ENCODE peak calls at places on chromosomes 16 and 17, in four cellular contexts. One of them, this sample, is unnamed.
A peak's percentile ranks its signal among the peaks of the same experiment; 100 is the strongest.

GRCh38 chr17:34242553-34242952 is 12.5 kb upstream of the CCL2 start:
- DNase-seq in ovary: no peak
- DNase-seq in neural progenitor cell: no peak
- DNase-seq in right atrium auricular region: no peak
- DNase-seq in this sample: no peak

GRCh38 chr17:68627956-68628355 is 26.8 kb upstream of the FAM20A start:
- DNase-seq in ovary: no peak
- DNase-seq in right atrium auricular region: no peak
- DNase-seq in neural progenitor cell: no peak
- DNase-seq in this sample: no peak

GRCh38 chr17:2863204-2863603 is 67.0 kb downstream of the RAP1GAP2 start:
- DNase-seq in ovary: no peak
- DNase-seq in right atrium auricular region: no peak
- DNase-seq in neural progenitor cell: no peak
- DNase-seq in this sample: no peak

GRCh38 chr17:7852919-7853692 is 1.8 kb upstream of the TMEM88 start:
- DNase-seq in ovary: peak; percentile 51
- DNase-seq in neural progenitor cell: peak; percentile 56
- DNase-seq in right atrium auricular region: no peak
- DNase-seq in this sample: no peak

GRCh38 chr17:68344701-68345136 is 53.4 kb downstream of the ARSG start:
- DNase-seq in ovary: no peak
- DNase-seq in right atrium auricular region: no peak
- DNase-seq in neural progenitor cell: peak; percentile 69
- DNase-seq in this sample: no peak

GRCh38 chr17:39591958-39592954 is 15.5 kb downstream of the NEUROD2 start:
- DNase-seq in neural progenitor cell: peak; percentile 92
- DNase-seq in ovary: no peak
- DNase-seq in right atrium auricular region: no peak
- DNase-seq in this sample: no peak

GRCh38 chr16:23941963-23942564 is 106.3 kb downstream of the PRKCB start:
- DNase-seq in neural progenitor cell: no peak
- DNase-seq in right atrium auricular region: no peak
- DNase-seq in ovary: no peak
- DNase-seq in this sample: no peak

GRCh38 chr17:17886253-17886652 is 49.5 kb upstream of the SREBF1 start:
- DNase-seq in ovary: no peak
- DNase-seq in right atrium auricular region: no peak
- DNase-seq in neural progenitor cell: no peak
- DNase-seq in this sample: no peak

GRCh38 chr17:1882836-1883235 is 53.0 kb downstream of the RPA1 start:
- DNase-seq in right atrium auricular region: no peak
- DNase-seq in neural progenitor cell: peak; percentile 66
- DNase-seq in ovary: no peak
- DNase-seq in this sample: peak; percentile 23

GRCh38 chr17:35051579-35052239 is 11.8 kb downstream of the RFFL start:
- DNase-seq in ovary: no peak
- DNase-seq in right atrium auricular region: no peak
- DNase-seq in neural progenitor cell: no peak
- DNase-seq in this sample: no peak

GRCh38 chr16:77396461-77396860 is 38.4 kb downstream of the ADAMTS18 start:
- DNase-seq in ovary: no peak
- DNase-seq in neural progenitor cell: no peak
- DNase-seq in right atrium auricular region: no peak
- DNase-seq in this sample: no peak

GRCh38 chr16:57013268-57013667 is 23.9 kb downstream of the NLRC5 start:
- DNase-seq in neural progenitor cell: no peak
- DNase-seq in ovary: no peak
- DNase-seq in right atrium auricular region: no peak
- DNase-seq in this sample: no peak

GRCh38 chr17:10210151-10210574 is 11.8 kb upstream of the GAS7 start:
- DNase-seq in right atrium auricular region: no peak
- DNase-seq in neural progenitor cell: no peak
- DNase-seq in ovary: no peak
- DNase-seq in this sample: no peak

GRCh38 chr17:10683853-10684252 is 13.5 kb downstream of the SCO1 start:
- DNase-seq in ovary: no peak
- DNase-seq in right atrium auricular region: no peak
- DNase-seq in neural progenitor cell: peak; percentile 41
- DNase-seq in this sample: no peak

GRCh38 chr16:3695610-3696369 is 21.5 kb downstream of the TRAP1 start:
- DNase-seq in ovary: no peak
- DNase-seq in neural progenitor cell: no peak
- DNase-seq in right atrium auricular region: no peak
- DNase-seq in this sample: no peak

GRCh38 chr17:31997005-31997404 is 10.2 kb upstream of the LRRC37B start:
- DNase-seq in right atrium auricular region: no peak
- DNase-seq in ovary: no peak
- DNase-seq in neural progenitor cell: no peak
- DNase-seq in this sample: no peak

GRCh38 chr17:74449773-74450172 is 16.7 kb upstream of the CD300A start:
- DNase-seq in ovary: peak; percentile 42
- DNase-seq in right atrium auricular region: no peak
- DNase-seq in neural progenitor cell: no peak
- DNase-seq in this sample: no peak

GRCh38 chr17:53896047-53896446 is 73.3 kb downstream of the KIF2B start:
- DNase-seq in ovary: no peak
- DNase-seq in right atrium auricular region: no peak
- DNase-seq in neural progenitor cell: no peak
- DNase-seq in this sample: no peak

GRCh38 chr17:59361916-59362810 is 30.7 kb downstream of the YPEL2 start:
- DNase-seq in right atrium auricular region: no peak
- DNase-seq in neural progenitor cell: no peak
- DNase-seq in ovary: no peak
- DNase-seq in this sample: no peak

GRCh38 chr17:16428098-16428882 is 12.9 kb downstream of the TRPV2 start:
- DNase-seq in ovary: no peak
- DNase-seq in right atrium auricular region: no peak
- DNase-seq in neural progenitor cell: peak; percentile 68
- DNase-seq in this sample: no peak

GRCh38 chr16:69619514-69619913 is 53.7 kb downstream of the NFAT5 start:
- DNase-seq in right atrium auricular region: no peak
- DNase-seq in ovary: no peak
- DNase-seq in neural progenitor cell: no peak
- DNase-seq in this sample: no peak

GRCh38 chr17:35167046-35167445 is 19.4 kb downstream of the UNC45B start:
- DNase-seq in right atrium auricular region: no peak
- DNase-seq in ovary: no peak
- DNase-seq in neural progenitor cell: no peak
- DNase-seq in this sample: no peak

GRCh38 chr16:1127971-1128715 is 24.8 kb upstream of the CACNA1H start:
- DNase-seq in ovary: no peak
- DNase-seq in neural progenitor cell: no peak
- DNase-seq in right atrium auricular region: no peak
- DNase-seq in this sample: no peak

GRCh38 chr17:29884995-29885394 is 45.0 kb downstream of the SSH2 start:
- DNase-seq in ovary: no peak
- DNase-seq in right atrium auricular region: no peak
- DNase-seq in neural progenitor cell: no peak
- DNase-seq in this sample: no peak

GRCh38 chr16:87332150-87332549 is 15.0 kb upstream of the C16orf95 start:
- DNase-seq in ovary: no peak
- DNase-seq in right atrium auricular region: no peak
- DNase-seq in neural progenitor cell: no peak
- DNase-seq in this sample: peak; percentile 74

GRCh38 chr17:39099686-39100293 is 51.6 kb downstream of the PLXDC1 start:
- DNase-seq in ovary: peak; percentile 93
- DNase-seq in neural progenitor cell: no peak
- DNase-seq in right atrium auricular region: no peak
- DNase-seq in this sample: peak; percentile 41

GRCh38 chr16:23874613-23875294 is 39.0 kb downstream of the PRKCB start:
- DNase-seq in ovary: no peak
- DNase-seq in neural progenitor cell: no peak
- DNase-seq in right atrium auricular region: no peak
- DNase-seq in this sample: no peak

GRCh38 chr17:791807-792206 is 9.7 kb downstream of the MRM3 start:
- DNase-seq in ovary: no peak
- DNase-seq in right atrium auricular region: no peak
- DNase-seq in neural progenitor cell: no peak
- DNase-seq in this sample: no peak

GRCh38 chr17:7667616-7668406 is 17.1 kb downstream of the ATP1B2 start:
- DNase-seq in neural progenitor cell: no peak
- DNase-seq in right atrium auricular region: no peak
- DNase-seq in ovary: no peak
- DNase-seq in this sample: no peak

GRCh38 chr16:17347624-17348023 is 123.1 kb downstream of the XYLT1 start:
- DNase-seq in neural progenitor cell: no peak
- DNase-seq in right atrium auricular region: no peak
- DNase-seq in ovary: no peak
- DNase-seq in this sample: no peak

GRCh38 chr17:80025140-80025539 is 10.5 kb downstream of the TBC1D16 start:
- DNase-seq in ovary: no peak
- DNase-seq in neural progenitor cell: peak; percentile 52
- DNase-seq in right atrium auricular region: no peak
- DNase-seq in this sample: no peak

GRCh38 chr16:58317608-58318152 is 22.9 kb upstream of the PRSS54 start:
- DNase-seq in ovary: no peak
- DNase-seq in right atrium auricular region: no peak
- DNase-seq in neural progenitor cell: no peak
- DNase-seq in this sample: no peak
- TF ChIP-seq CTCF in ovary: no peak
- TF ChIP-seq CTCF in right atrium auricular region: no peak
- TF ChIP-seq CTCF in neural progenitor cell: no peak
- TF ChIP-seq CTCF in this sample: no peak

DNA sequence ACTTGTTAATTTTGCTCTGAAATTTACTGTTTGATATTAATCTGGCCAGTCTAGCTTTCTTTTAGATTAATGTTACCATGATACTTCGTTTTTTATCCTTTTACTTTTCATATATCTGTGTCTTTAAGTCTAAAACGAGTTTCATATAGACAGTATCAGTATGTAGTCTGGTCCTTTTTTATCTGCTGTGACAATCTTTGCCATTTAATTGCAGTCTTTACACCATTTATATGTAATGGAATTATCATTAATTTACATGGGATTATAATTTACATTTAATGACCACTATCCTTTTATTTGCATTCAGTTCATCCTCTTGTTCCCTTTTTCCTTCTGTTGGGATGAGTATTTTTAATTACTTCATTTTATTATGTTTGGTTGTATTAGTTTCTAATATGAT is 243.5 kb downstream of the PRKCA start:
- DNase-seq in ovary: no peak
- DNase-seq in right atrium auricular region: no peak
- DNase-seq in neural progenitor cell: no peak
- DNase-seq in this sample: no peak
- H3K4me1 ChIP-seq in ovary: peaks cover 22% of the 10 kb centered on the region
- H3K4me1 ChIP-seq in right atrium auricular region: peaks cover 19% of the 10 kb centered on the region
- H3K4me1 ChIP-seq in neural progenitor cell: peaks cover 16% of the 10 kb centered on the region
- H3K4me1 ChIP-seq in this sample: peaks cover 24% of the 10 kb centered on the region

GRCh38 chr17:42403150-42403549 is 14.9 kb upstream of the STAT3 start:
- DNase-seq in ovary: no peak
- DNase-seq in neural progenitor cell: peak; percentile 68
- DNase-seq in right atrium auricular region: no peak
- DNase-seq in this sample: no peak
- TF ChIP-seq CTCF in ovary: no peak
- TF ChIP-seq CTCF in neural progenitor cell: peak; percentile 61
- TF ChIP-seq CTCF in right atrium auricular region: no peak
- TF ChIP-seq CTCF in this sample: no peak

DNA sequence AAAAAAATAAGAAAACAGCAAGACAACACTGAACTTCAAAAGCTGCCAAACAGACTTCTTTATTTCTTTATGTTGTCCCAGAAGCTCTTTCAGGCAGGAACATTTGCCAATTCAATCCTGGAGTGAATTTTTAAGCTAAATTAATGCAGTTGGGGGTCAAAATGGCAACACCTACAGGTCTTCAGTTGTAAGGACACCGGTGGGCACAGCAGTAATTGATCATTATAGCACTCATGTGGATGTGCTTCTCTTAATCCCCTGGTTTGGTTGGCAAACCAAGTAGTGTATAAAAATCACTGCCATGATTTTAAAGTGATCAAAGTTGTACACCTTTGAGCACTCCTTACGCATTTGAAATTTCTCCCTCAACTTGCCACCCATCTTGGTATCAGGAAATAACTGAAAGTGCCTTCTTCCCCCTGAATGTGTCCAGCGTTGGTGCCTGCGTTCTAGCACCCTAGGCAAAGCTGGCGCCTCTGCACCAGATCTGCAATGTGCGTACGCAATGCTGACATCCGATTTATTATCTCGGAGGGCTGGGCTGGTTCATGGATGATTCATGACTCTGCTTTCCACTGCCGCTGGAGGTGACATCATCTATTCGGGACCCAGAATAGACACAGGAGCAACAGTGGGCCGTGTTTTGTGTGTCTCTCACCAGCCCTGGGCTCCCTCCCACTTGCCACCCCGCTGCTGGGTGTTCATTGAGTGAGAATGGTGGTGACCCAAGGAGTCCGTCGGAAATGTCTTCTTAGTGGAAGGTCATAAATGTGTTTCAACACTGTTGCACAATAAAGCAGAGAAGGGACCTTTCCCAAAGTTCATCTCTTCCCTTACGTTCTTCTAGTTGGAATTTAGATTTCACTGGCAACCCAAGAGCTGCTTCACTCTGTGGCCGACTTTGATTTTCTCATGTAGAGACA is 203.4 kb downstream of the CCDC182 start:
- DNase-seq in neural progenitor cell: no peak
- DNase-seq in ovary: no peak
- DNase-seq in right atrium auricular region: peak; percentile 95
- DNase-seq in this sample: peak; percentile 92
- H3K4me1 ChIP-seq in neural progenitor cell: peaks cover 72% of the 10 kb centered on the region
- H3K4me1 ChIP-seq in ovary: peaks cover 14% of the 10 kb centered on the region
- H3K4me1 ChIP-seq in right atrium auricular region: peaks cover 55% of the 10 kb centered on the region
- H3K4me1 ChIP-seq in this sample: peaks cover 38% of the 10 kb centered on the region

DNA sequence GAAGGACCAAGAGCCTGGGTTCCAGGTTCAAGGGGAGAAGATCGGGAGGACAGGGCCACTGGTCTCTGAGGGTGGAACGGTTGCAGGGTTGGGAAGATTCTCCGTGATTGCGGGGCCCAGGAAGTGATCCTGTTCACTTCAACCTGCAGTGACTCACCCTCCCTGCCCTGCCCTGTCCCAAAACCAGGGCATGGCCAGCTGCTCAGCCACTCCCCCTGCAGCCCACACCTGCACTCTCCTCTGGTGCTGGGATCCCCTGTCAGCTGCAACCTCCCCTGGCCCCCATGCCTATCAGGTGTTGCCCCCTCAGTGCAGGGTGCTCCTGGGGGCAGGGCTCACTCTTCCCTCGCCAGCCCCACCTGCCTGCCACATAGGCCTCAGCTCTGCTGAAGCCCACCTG is 1.1 kb downstream of the RUNDC3A start:
- DNase-seq in ovary: no peak
- DNase-seq in neural progenitor cell: no peak
- DNase-seq in right atrium auricular region: no peak
- DNase-seq in this sample: no peak
- TF ChIP-seq CTCF in ovary: no peak
- TF ChIP-seq CTCF in neural progenitor cell: no peak
- TF ChIP-seq CTCF in right atrium auricular region: no peak
- TF ChIP-seq CTCF in this sample: no peak

GRCh38 chr17:21036361-21036881 is 6.4 kb downstream of the USP22 start:
- DNase-seq in right atrium auricular region: no peak
- DNase-seq in ovary: no peak
- DNase-seq in neural progenitor cell: no peak
- DNase-seq in this sample: no peak
- H3K4me1 ChIP-seq in right atrium auricular region: peaks cover 94% of the 10 kb centered on the region
- H3K4me1 ChIP-seq in ovary: peaks cover 40% of the 10 kb centered on the region
- H3K4me1 ChIP-seq in neural progenitor cell: peaks cover 16% of the 10 kb centered on the region
- H3K4me1 ChIP-seq in this sample: peaks cover 89% of the 10 kb centered on the region

GRCh38 chr17:48954300-48954755 is 9.7 kb upstream of the SNF8 start:
- DNase-seq in neural progenitor cell: peak; percentile 75
- DNase-seq in right atrium auricular region: no peak
- DNase-seq in ovary: no peak
- DNase-seq in this sample: no peak
- TF ChIP-seq CTCF in neural progenitor cell: peak; percentile 74
- TF ChIP-seq CTCF in right atrium auricular region: no peak
- TF ChIP-seq CTCF in ovary: no peak
- TF ChIP-seq CTCF in this sample: no peak